ENCODE peak calls at places on chromosome 19, in seven cellular contexts. K is effector memory CD4-positive, alpha-beta T cell; J is thoracic aorta; C is spleen; A is fibroblast of pulmonary artery; H is neural progenitor cell; S is BE2C. O is an unnamed sample.

GRCh38 chr19:57719424-57719823 is 8.0 kb downstream of the ZNF671 start:
- DNase-seq in J (no peak), H (no peak), A (no peak), S (no peak), C (no peak), K (no peak), O (no peak)

GRCh38 chr19:13015361-13016231 is 20.3 kb downstream of the NFIX start:
- DNase-seq in S (no peak), H (peak; percentile 62), J (no peak), K (no peak), C (no peak), A (peak; percentile 40), O (peak; percentile 33)

GRCh38 chr19:8902520-8902919 is 70.3 kb downstream of the MBD3L1 start:
- DNase-seq in K (no peak), A (no peak), S (no peak), H (no peak), J (no peak), C (no peak), O (no peak)

GRCh38 chr19:31962565-31962996 is 382.8 kb upstream of the ZNF507 start:
- DNase-seq in S (no peak), H (no peak), J (no peak), C (no peak), A (no peak), K (no peak), O (no peak)

GRCh38 chr19:33296473-33297060 is 5.8 kb downstream of the CEBPA start:
- DNase-seq in K (no peak), A (no peak), H (no peak), C (peak; percentile 71), S (no peak), J (no peak), O (no peak)

GRCh38 chr19:40758491-40758890 is 7.5 kb downstream of the SNRPA start:
- DNase-seq in A (no peak), C (no peak), K (no peak), H (no peak), J (no peak), S (no peak), O (no peak)

GRCh38 chr19:54436031-54436523 is 12.9 kb upstream of the LENG8 start:
- DNase-seq in C (no peak), A (no peak), J (no peak), H (peak; percentile 60), K (no peak), S (no peak), O (no peak)

GRCh38 chr19:42135836-42136235 is 3.6 kb upstream of the POU2F2 start:
- DNase-seq in K (no peak), J (no peak), H (no peak), S (no peak), C (no peak), A (no peak), O (no peak)

GRCh38 chr19:50660083-50660366 is 10.8 kb downstream of the C19orf81 start:
- DNase-seq in K (no peak), H (peak; percentile 64), C (no peak), A (no peak), S (no peak), J (no peak), O (no peak)

GRCh38 chr19:15562861-15563260 is 52.2 kb upstream of the CYP4F8 start:
- DNase-seq in A (no peak), H (no peak), C (no peak), K (no peak), S (no peak), J (no peak), O (peak; percentile 4)

GRCh38 chr19:49489601-49490167 is 2.3 kb downstream of the RPL13A start:
- DNase-seq in H (peak; percentile 2), K (no peak), A (no peak), C (no peak), J (no peak), S (peak; percentile 78), O (no peak)

GRCh38 chr19:49491030-49491803 is 3.8 kb downstream of the RPL13A start:
- DNase-seq in K (no peak), J (no peak), C (no peak), S (peak; percentile 34), A (no peak), H (peak; percentile 1), O (no peak)

GRCh38 chr19:49491804-49492572 is 4.2 kb upstream of the RPS11 start:
- DNase-seq in S (no peak), K (no peak), C (no peak), J (no peak), H (peak; percentile 1), A (no peak), O (no peak)

GRCh38 chr19:49490287-49491029 is 3.0 kb downstream of the RPL13A start:
- DNase-seq in C (no peak), S (no peak), H (no peak), A (no peak), K (no peak), J (no peak), O (no peak)

DNA sequence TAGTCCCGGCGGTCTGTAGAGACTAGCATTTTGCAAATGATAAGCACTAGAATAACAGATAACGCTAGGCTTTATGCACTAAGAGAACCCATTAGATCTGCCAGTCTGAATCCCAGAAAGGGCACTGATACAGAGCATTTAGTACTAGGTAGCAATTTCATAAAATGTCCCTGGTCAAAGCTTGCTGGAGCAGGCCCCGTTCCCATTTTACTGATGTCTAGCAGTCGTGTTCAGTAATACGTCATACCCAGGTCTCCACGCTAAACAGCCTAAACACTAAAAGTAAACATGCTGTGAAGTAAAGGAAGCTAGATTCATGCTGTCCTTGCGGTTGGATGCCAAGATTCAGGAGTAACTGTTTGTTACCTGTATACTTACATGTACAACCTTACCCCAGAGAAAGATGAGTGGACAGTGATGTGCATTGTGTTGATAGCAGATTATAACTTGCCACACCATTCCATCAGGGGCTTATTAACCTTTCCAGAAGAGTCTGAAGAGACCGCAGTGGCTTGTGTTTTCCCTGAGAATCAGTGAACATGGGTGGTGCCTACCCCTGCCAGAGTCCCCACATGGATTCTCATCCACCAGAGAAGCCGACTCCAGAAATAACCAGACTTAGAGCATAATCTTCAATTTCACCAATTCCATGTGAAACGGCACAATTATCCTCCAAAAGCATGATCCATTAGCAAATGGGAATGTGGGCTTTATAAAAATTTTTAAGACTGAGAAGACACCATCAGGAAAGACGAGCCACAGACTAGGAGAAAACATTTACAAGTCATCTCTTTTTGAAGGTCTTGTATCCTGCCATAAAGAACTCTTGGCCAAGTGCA is 3.4 kb upstream of the RPS11 start:
- DNase-seq in H (peak; percentile 1), C (no peak), J (no peak), A (no peak), S (peak; percentile 38), K (no peak), O (peak; percentile 27)
- H3K4me3 ChIP-seq in H (no peak overlapping the region), C (no peak overlapping the region), J (no peak overlapping the region), A (no peak overlapping the region), S (no peak overlapping the region), K (no peak overlapping the region), O (no peak overlapping the region)

DNA sequence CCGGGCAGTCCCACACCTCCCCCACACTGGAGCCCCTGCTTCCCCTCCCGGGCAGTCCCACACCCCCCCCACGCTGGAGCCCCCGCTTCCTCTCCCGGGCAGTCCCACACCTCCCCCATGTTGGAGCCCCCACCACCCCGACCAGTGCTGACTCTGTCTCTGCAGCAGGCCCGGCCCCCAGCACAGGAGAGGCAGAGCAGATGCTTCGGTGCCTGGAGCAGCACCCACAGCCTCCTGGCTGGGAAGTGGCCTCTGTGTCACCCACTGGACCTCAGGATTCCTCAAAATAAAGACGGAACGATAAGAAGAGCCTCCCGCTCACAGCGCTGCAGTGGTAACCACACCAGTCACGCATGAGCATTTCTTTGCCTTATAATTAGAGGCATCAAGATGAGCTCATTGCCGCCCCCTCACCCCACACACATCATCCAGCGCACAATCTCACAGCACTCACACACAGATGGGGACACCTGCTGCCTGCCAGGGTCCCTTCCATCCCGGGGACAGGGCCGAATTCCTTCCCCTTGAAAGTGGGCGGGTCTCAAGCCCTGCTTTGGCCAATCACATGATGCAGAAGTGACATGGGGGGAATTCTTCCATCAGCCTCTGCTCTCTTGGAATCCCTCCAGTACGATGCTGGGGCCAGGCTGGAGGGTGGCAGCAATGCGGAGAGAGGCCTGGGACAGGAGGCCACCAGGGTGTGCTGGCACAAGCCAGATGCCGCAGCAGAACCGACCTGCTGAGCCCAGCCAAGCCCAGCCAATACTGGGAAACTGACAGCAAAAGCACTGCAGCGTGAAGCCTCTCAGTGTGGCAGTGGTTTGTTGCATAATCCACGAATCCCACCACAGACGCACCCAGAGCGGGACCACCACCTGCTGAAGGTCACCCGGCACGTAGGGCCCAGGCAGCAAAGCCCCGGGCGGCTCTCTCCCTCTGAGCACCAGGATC is 16.1 kb downstream of the PIP5K1C start:
- DNase-seq in A (peak; percentile 77), K (no peak), S (no peak), J (no peak), C (no peak), H (no peak), O (peak; percentile 31)
- H3K4me3 ChIP-seq in A (no peak overlapping the region), K (no peak overlapping the region), S (no peak overlapping the region), J (no peak overlapping the region), C (no peak overlapping the region), H (no peak overlapping the region), O (no peak overlapping the region)

GRCh38 chr19:1736916-1737315 is 16.4 kb upstream of the ONECUT3 start:
- DNase-seq in J (no peak), K (no peak), H (peak; percentile 1), C (no peak), S (no peak), A (no peak), O (no peak)
- H3K4me3 ChIP-seq in J (no peak overlapping the region), K (no peak overlapping the region), H (no peak overlapping the region), C (no peak overlapping the region), S (no peak overlapping the region), A (no peak overlapping the region), O (no peak overlapping the region)

GRCh38 chr19:1850809-1851544 is 2.7 kb upstream of the REXO1 start:
- DNase-seq in K (no peak), H (no peak), C (peak; percentile 78), J (no peak), A (no peak), S (no peak), O (no peak)

GRCh38 chr19:1852729-1853128 is 4.4 kb upstream of the REXO1 start:
- DNase-seq in K (no peak), A (no peak), J (no peak), S (no peak), C (peak; percentile 80), H (no peak), O (no peak)

GRCh38 chr19:1852294-1852646 is 4.0 kb upstream of the REXO1 start:
- DNase-seq in A (no peak), C (no peak), J (no peak), H (no peak), S (no peak), K (no peak), O (no peak)

GRCh38 chr19:1853295-1854031 is 5.2 kb upstream of the REXO1 start:
- DNase-seq in A (peak; percentile 79), K (peak; percentile 73), J (no peak), H (peak; percentile 72), C (peak; percentile 95), S (peak; percentile 86), O (peak; percentile 68)

DNA sequence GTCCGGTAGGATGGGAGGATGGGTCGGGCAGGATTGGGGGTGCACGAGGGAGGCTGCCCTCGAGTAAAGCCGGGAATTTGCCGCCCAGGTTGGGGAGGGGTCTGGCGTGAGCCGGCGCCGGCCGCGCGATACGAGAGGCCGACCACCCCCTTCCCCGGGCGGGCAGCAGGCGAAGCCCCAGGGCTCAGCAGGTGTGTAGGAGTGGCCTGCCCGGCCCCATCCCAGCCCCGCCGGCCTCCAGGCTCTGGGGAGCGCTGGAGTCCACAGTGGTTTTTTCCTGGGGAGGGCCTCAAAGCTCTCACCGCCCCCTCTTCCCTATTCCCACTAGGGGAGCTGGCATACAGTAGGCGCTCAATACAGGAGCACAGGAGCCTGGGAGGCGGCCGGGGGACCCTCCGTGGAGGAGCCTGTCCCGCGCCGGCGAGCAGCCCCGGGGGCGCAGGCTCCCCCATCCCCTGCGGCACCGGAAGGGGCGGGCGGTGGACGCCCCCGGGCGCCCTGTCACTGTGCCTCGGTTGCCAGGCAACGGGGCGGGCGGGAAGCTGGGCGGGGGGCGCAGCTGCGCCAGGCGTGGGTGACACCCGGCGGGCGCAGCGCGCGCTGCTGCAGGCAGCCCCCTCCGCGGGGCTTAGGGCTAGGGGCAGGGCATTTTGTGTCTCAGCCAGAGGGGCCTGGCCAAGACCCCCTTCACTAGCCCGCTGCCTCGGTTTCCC is 3.5 kb upstream of the REXO1 start:
- DNase-seq in H (no peak), C (peak; percentile 89), A (no peak), J (no peak), S (peak; percentile 75), K (peak; percentile 49), O (no peak)
- H3K4me3 ChIP-seq in H (no peak overlapping the region), C (no peak overlapping the region), A (no peak overlapping the region), J (no peak overlapping the region), S (peak overlapping the region; percentile 33), K (peak overlapping the region; percentile 37), O (no peak overlapping the region)

O was measured in IMR-90.